ENCODE peak calls at places on chromosomes 2 and 18, in five cellular contexts. F, S, C, L and Y are unnamed samples.

GRCh38 chr2:171522057-171522803 is at the start of gene CYBRD1:
- DNase-seq in L (peak), C (peak), S (peak), F (peak), Y (peak)

GRCh38 chr2:216877085-216877484 is 17.2 kb upstream of the TNP1 start:
- DNase-seq in S (no peak), F (no peak), L (no peak), C (no peak), Y (no peak)

GRCh38 chr2:102335871-102336366 is 19.7 kb upstream of the IL18R1 start:
- DNase-seq in F (no peak), L (no peak), C (no peak), S (no peak), Y (no peak)

GRCh38 chr18:79093986-79094385 is 24.8 kb downstream of the ATP9B start:
- DNase-seq in S (no peak), F (no peak), L (no peak), C (no peak), Y (no peak)

GRCh38 chr2:230643576-230644291 is 68.9 kb upstream of the CAB39 start:
- DNase-seq in L (no peak), F (no peak), S (no peak), C (peak), Y (no peak)

GRCh38 chr2:191635333-191636234 is 42.4 kb upstream of the NABP1 start:
- DNase-seq in L (no peak), C (no peak), F (no peak), S (no peak), Y (no peak)

GRCh38 chr2:136932700-136933099 is 167.4 kb downstream of the THSD7B start:
- DNase-seq in S (no peak), C (peak), L (no peak), F (peak), Y (no peak)

GRCh38 chr2:118882693-118883336 is 35.4 kb upstream of the EN1 start:
- DNase-seq in F (peak), L (peak), S (peak), C (peak), Y (no peak)

GRCh38 chr2:149446735-149447134 is 116.3 kb downstream of the LYPD6 start:
- DNase-seq in C (no peak), S (no peak), F (no peak), L (no peak), Y (no peak)
- TF ChIP-seq POLR2AphosphoS5 in C (no peak), S (no peak), F (no peak), L (no peak), Y (no peak)

GRCh38 chr18:10460414-10461018 is 6.1 kb downstream of the APCDD1 start:
- DNase-seq in L (no peak), F (no peak), C (no peak), S (no peak), Y (no peak)
- TF ChIP-seq POLR2AphosphoS5 in L (no peak), F (no peak), C (no peak), S (no peak), Y (no peak)

DNA sequence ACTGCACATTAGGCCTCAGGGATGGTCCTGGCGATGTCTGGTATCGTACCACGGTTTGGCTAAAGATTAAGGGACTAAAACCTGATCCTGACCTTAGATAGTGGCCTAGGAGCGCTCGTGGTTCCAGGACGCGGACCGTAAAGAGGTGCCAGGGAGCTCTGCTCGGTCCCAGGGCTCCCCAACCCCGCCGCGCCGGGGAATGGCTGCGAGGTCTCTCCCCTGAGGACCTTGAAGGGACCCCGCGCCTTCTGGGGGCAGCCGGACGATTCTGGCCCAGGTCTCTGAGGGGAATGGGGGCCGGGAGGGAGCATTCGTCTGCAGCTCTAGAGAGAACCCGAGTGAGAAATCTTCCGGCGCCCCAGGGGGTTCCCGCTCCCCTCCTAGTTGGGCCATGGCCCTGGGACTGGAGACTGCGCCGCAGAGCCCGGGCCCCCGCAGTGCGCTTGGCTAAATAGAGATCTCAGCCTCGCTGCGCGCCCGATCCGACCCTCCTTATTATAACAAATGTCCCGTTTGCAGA is 1.8 kb downstream of the PAX8 start:
- DNase-seq in L (no peak), S (no peak), F (peak), C (no peak), Y (no peak)
- TF ChIP-seq POLR2AphosphoS5 in L (no peak), S (no peak), F (no peak), C (no peak), Y (no peak)

DNA sequence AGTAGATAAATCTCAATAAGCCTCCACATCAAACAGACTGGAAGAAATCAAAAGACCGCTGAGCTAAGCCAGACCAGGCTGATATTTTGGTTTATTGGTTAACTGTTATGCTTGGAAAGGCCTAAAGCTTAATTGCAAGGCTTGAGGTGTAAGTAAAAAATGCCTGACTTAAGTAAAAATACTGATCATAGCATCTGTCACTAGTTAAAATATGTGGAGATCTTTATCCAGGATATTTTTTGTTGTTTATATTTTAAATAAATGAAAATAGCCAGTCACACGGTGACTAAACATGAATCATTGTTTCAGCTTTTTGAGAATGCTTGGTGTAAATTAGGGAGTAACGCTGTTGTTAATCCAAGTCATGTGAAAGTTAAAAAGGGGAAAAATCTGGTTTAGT is 127.9 kb downstream of the THADA start:
- DNase-seq in C (no peak), S (no peak), L (no peak), F (no peak), Y (no peak)
- TF ChIP-seq POLR2AphosphoS5 in C (no peak), S (no peak), L (peak), F (no peak), Y (no peak)

DNA sequence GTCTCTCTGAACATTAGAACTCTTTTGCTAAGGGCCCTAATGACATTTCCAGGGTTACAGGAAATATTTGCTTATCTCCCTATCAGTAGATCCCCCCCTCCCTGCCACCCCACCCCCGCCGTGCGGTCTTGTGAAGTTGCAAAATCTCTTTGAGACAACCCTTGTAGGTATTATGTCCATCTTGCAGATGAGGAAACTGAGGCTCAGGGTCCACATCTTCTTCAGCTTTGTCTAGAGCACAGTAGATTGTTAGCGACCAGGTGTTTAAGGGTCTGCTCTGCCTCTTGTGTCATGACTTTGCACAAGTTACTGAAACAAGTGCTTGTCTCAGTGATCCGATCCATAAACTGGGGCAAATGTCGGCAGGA is 65.7 kb upstream of the GATA6 start:
- DNase-seq in L (no peak), S (no peak), F (no peak), C (no peak), Y (no peak)
- TF ChIP-seq POLR2AphosphoS5 in L (no peak), S (no peak), F (no peak), C (no peak), Y (no peak)